ENCODE peak calls at places on chromosomes 5 and 9, in eight cellular contexts. X is Panc1; D is CD4-positive, CD25-positive, alpha-beta regulatory T cell; T is tibial artery; K is body of pancreas; W is fibroblast of lung; H is esophagus squamous epithelium; L is stomach. Z is an unnamed sample. For H3K4me1, the result is how much of the 10 kb centered on the place peaks cover.

GRCh38 chr9:83996126-83996525 is 15.5 kb downstream of the RMI1 start:
- DNase-seq in K (no peak), X (no peak), D (no peak), T (no peak), L (no peak), H (no peak), W (no peak), Z (no peak)

GRCh38 chr5:14063117-14063516 is 80.0 kb upstream of the TRIO start:
- DNase-seq in T (no peak), K (no peak), X (no peak), H (no peak), L (no peak), W (peak), D (no peak), Z (no peak)

GRCh38 chr5:35458824-35459207 is 158.8 kb upstream of the SPEF2 start:
- DNase-seq in H (no peak), D (no peak), T (no peak), W (no peak), L (peak), K (peak), X (no peak), Z (no peak)

GRCh38 chr5:179275941-179276837 is 69.1 kb downstream of the ADAMTS2 start:
- DNase-seq in T (peak), X (no peak), W (peak), L (peak), H (no peak), D (no peak), K (peak), Z (peak)

GRCh38 chr5:54874337-54875021 is 110.9 kb downstream of the ESM1 start:
- DNase-seq in X (no peak), T (no peak), H (no peak), D (no peak), K (no peak), L (no peak), W (peak), Z (no peak)

GRCh38 chr5:117230375-117230774 is 655.8 kb upstream of the SEMA6A start:
- DNase-seq in W (no peak), T (no peak), H (no peak), X (no peak), D (no peak), L (no peak), K (no peak), Z (no peak)

GRCh38 chr5:139670369-139671095 is 22.4 kb downstream of the CXXC5 start:
- DNase-seq in K (no peak), L (no peak), T (no peak), W (peak), D (peak), H (no peak), X (no peak), Z (no peak)

GRCh38 chr9:83047839-83048775 is 14.8 kb downstream of the RASEF start:
- DNase-seq in X (no peak), K (peak), L (peak), H (no peak), W (peak), T (no peak), D (no peak), Z (no peak)

GRCh38 chr9:84002344-84002743 is 21.7 kb downstream of the RMI1 start:
- DNase-seq in X (no peak), K (no peak), L (no peak), D (peak), H (no peak), W (peak), T (no peak), Z (no peak)

GRCh38 chr9:130845254-130845653 is 10.2 kb downstream of the ABL1 start:
- DNase-seq in D (no peak), T (no peak), X (no peak), H (no peak), K (no peak), W (no peak), L (no peak), Z (no peak)

GRCh38 chr9:82988488-82988887 is 74.5 kb downstream of the RASEF start:
- DNase-seq in H (no peak), D (no peak), T (no peak), K (no peak), L (no peak), X (no peak), W (no peak), Z (no peak)

GRCh38 chr5:159104058-159104651 is 4.4 kb upstream of the EBF1 start:
- DNase-seq in T (no peak), L (no peak), W (no peak), K (no peak), D (no peak), H (no peak), X (no peak), Z (no peak)

GRCh38 chr9:137316012-137316981 is 14.2 kb upstream of the NRARP start:
- DNase-seq in T (peak), X (no peak), W (no peak), L (peak), D (no peak), H (no peak), K (peak), Z (peak)

GRCh38 chr9:131366745-131367401 is 27.0 kb upstream of the PRRC2B start:
- DNase-seq in L (peak), W (peak), H (no peak), T (no peak), X (no peak), K (peak), D (no peak), Z (peak)

GRCh38 chr5:6592611-6593010 is 40.2 kb downstream of the NSUN2 start:
- DNase-seq in D (no peak), T (no peak), X (no peak), H (no peak), W (no peak), L (no peak), K (no peak), Z (no peak)

GRCh38 chr5:137122075-137122474 is 377.1 kb downstream of the SPOCK1 start:
- DNase-seq in T (no peak), H (no peak), X (no peak), D (no peak), K (peak), L (no peak), W (peak), Z (no peak)

GRCh38 chr9:114223564-114224246 is 68.4 kb downstream of the COL27A1 start:
- DNase-seq in H (no peak), L (no peak), W (peak), T (no peak), X (peak), K (no peak), D (no peak), Z (no peak)

GRCh38 chr5:151517122-151517920 is 69.9 kb downstream of the SLC36A1 start:
- DNase-seq in K (no peak), T (no peak), L (no peak), X (no peak), W (no peak), D (no peak), H (no peak), Z (no peak)

DNA sequence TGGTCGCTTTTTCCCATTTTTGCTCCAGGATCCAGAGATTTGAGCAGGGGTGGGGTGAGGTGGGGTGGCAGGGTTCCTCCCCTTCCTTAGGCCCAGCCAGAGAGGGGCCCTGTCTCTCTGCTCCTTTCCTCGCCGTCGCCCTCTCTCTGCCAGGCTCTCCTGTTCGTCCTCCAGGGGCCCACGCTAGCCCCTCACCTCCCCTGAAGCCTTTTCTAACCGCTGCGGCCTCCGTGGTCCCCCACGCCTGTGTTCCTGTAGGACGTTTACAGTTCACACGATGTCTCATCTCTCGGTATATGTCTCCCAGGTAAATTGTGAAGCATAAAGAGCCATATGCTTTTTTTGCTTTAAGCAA is 49.9 kb upstream of the ZNF366 start:
- DNase-seq in T (no peak), D (no peak), X (no peak), L (no peak), H (no peak), K (no peak), W (no peak), Z (no peak)
- H3K4me3 ChIP-seq in T (peak), D (no peak), X (peak), L (peak), H (peak), K (no peak), W (no peak), Z (no peak)

GRCh38 chr9:93464876-93465275 is 11.5 kb upstream of the FAM120AOS start:
- DNase-seq in T (no peak), L (no peak), X (no peak), W (no peak), K (no peak), H (no peak), D (no peak), Z (no peak)

GRCh38 chr9:93464395-93464794 is 11.0 kb upstream of the FAM120AOS start:
- DNase-seq in K (no peak), W (no peak), T (no peak), L (no peak), H (no peak), D (peak), X (no peak), Z (no peak)

GRCh38 chr9:93467062-93467416 is 13.7 kb upstream of the FAM120AOS start:
- DNase-seq in T (no peak), X (no peak), W (peak), K (no peak), L (no peak), H (no peak), D (peak), Z (peak)

GRCh38 chr9:93466416-93467061 is 13.2 kb upstream of the FAM120AOS start:
- DNase-seq in D (no peak), L (no peak), X (no peak), K (no peak), W (no peak), H (no peak), T (no peak), Z (no peak)

DNA sequence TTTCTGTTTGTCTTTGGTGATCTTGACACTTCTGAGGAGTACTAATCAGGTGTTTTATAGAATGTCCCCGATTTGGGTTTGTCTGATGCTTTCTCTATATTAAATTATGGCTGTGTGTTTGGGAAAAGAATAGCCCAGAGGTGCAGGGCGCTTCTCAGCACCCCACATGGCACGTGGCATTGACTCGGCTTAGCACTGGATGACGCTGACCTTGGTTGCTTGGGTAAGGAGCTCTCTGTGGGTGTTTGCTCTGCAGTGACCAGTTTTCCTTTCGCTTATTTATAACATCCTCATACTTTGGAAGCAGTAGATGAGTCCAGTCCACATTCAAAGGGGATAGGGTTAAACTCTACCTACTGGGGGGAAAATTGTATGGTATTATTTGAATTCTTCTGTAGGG is 12.5 kb upstream of the FAM120AOS start:
- DNase-seq in X (no peak), T (no peak), H (no peak), K (peak), L (peak), D (no peak), W (no peak), Z (no peak)
- H3K4me1 ChIP-seq in X (under half), T (under half), H (half or more), K (half or more), L (half or more), D (half or more), W (under half), Z (under half)

GRCh38 chr9:125591888-125592287 is 115.1 kb downstream of the MAPKAP1 start:
- DNase-seq in K (no peak), W (no peak), L (no peak), X (no peak), H (no peak), D (no peak), T (no peak), Z (no peak)
- H3K4me3 ChIP-seq in K (no peak), W (no peak), L (no peak), X (no peak), H (no peak), D (no peak), T (no peak), Z (no peak)

GRCh38 chr5:65327582-65327981 is 154.1 kb downstream of the ADAMTS6 start:
- DNase-seq in K (no peak), W (peak), H (no peak), L (no peak), T (no peak), X (no peak), D (no peak), Z (no peak)

GRCh38 chr5:65334077-65334476 is 147.6 kb downstream of the ADAMTS6 start:
- DNase-seq in H (no peak), L (peak), K (peak), T (no peak), W (peak), X (no peak), D (no peak), Z (no peak)

GRCh38 chr5:65329266-65329665 is 152.5 kb downstream of the ADAMTS6 start:
- DNase-seq in H (no peak), D (no peak), L (no peak), K (no peak), T (no peak), X (no peak), W (peak), Z (no peak)

GRCh38 chr5:65326912-65327311 is 154.8 kb downstream of the ADAMTS6 start:
- DNase-seq in H (no peak), X (no peak), W (peak), K (no peak), T (no peak), L (no peak), D (no peak), Z (no peak)

GRCh38 chr5:65332591-65332990 is 149.1 kb downstream of the ADAMTS6 start:
- DNase-seq in K (no peak), H (no peak), D (no peak), W (no peak), L (no peak), T (no peak), X (no peak), Z (no peak)
- H3K4me1 ChIP-seq in K (under half), H (under half), D (under half), W (under half), L (under half), T (under half), X (under half), Z (under half)

Z was measured in SJSA1.